ENCODE peak calls at places on chromosome 6, in five cellular contexts. G is A549, I is K562, C is HepG2, B is GM12878. U is an unnamed sample.

GRCh38 chr6:11368760-11369159 is 136.3 kb upstream of the NEDD9 start:
- DNase-seq in B (no peak), I (no peak), G (no peak), C (no peak), U (no peak)

GRCh38 chr6:2782825-2783187 is 17.6 kb downstream of the WRNIP1 start:
- DNase-seq in I (no peak), G (no peak), B (no peak), C (no peak), U (no peak)

GRCh38 chr6:26550250-26550993 is 12.3 kb downstream of the HMGN4 start:
- DNase-seq in B (no peak), C (peak), I (peak), G (peak), U (peak)

GRCh38 chr6:133568970-133569889 is 319.7 kb upstream of the TCF21 start:
- DNase-seq in G (peak), B (no peak), I (peak), C (peak), U (peak)

GRCh38 chr6:14682821-14683220 is 563.0 kb upstream of the JARID2 start:
- DNase-seq in I (no peak), G (no peak), B (no peak), C (no peak), U (no peak)

GRCh38 chr6:146770965-146771735 is 172.4 kb downstream of the ADGB start:
- DNase-seq in C (no peak), G (no peak), B (no peak), I (peak), U (no peak)

GRCh38 chr6:6801002-6801329 is 212.4 kb downstream of the LY86 start:
- DNase-seq in B (no peak), I (no peak), C (no peak), G (no peak), U (no peak)

GRCh38 chr6:8383584-8383983 is 51.8 kb downstream of the SLC35B3 start:
- DNase-seq in G (no peak), B (no peak), I (no peak), C (no peak), U (peak)

GRCh38 chr6:51675551-51676275 is 411.7 kb downstream of the PKHD1 start:
- DNase-seq in C (peak), I (no peak), G (no peak), B (no peak), U (no peak)

GRCh38 chr6:75065524-75065923 is 140.3 kb downstream of the COL12A1 start:
- DNase-seq in C (no peak), G (peak), I (no peak), B (no peak), U (peak)

GRCh38 chr6:53918854-53919253 is 124.0 kb downstream of the LRRC1 start:
- DNase-seq in B (no peak), C (no peak), G (no peak), I (no peak), U (no peak)

GRCh38 chr6:129206761-129207330 is 323.9 kb downstream of the LAMA2 start:
- DNase-seq in C (no peak), G (no peak), B (no peak), I (no peak), U (no peak)

GRCh38 chr6:32954983-32955802 is 2.3 kb upstream of the HLA-DMA start:
- DNase-seq in G (peak), C (peak), I (no peak), B (no peak), U (peak)

GRCh38 chr6:21144928-21145327 is 448.6 kb upstream of the SOX4 start:
- DNase-seq in G (no peak), I (no peak), C (no peak), B (no peak), U (no peak)

GRCh38 chr6:91083226-91083625 is 496.4 kb upstream of the MAP3K7 start:
- DNase-seq in C (no peak), B (no peak), G (no peak), I (no peak), U (no peak)

GRCh38 chr6:35203152-35203670 is 10.5 kb upstream of the SCUBE3 start:
- DNase-seq in C (no peak), I (no peak), G (no peak), B (no peak), U (no peak)

GRCh38 chr6:63567966-63568365 is 4.3 kb upstream of the LOC128125822 start:
- DNase-seq in G (no peak), C (no peak), B (no peak), I (no peak), U (no peak)

GRCh38 chr6:162090734-162091133 is 636.8 kb downstream of the PRKN start:
- DNase-seq in G (no peak), I (no peak), C (no peak), B (no peak), U (no peak)

GRCh38 chr6:158072083-158072721 is 90.5 kb downstream of the SYNJ2 start:
- DNase-seq in C (peak), B (peak), G (peak), I (peak), U (peak)

GRCh38 chr6:33428219-33428890 is 8.5 kb downstream of the SYNGAP1 start:
- DNase-seq in C (peak), I (peak), G (peak), B (no peak), U (peak)

DNA sequence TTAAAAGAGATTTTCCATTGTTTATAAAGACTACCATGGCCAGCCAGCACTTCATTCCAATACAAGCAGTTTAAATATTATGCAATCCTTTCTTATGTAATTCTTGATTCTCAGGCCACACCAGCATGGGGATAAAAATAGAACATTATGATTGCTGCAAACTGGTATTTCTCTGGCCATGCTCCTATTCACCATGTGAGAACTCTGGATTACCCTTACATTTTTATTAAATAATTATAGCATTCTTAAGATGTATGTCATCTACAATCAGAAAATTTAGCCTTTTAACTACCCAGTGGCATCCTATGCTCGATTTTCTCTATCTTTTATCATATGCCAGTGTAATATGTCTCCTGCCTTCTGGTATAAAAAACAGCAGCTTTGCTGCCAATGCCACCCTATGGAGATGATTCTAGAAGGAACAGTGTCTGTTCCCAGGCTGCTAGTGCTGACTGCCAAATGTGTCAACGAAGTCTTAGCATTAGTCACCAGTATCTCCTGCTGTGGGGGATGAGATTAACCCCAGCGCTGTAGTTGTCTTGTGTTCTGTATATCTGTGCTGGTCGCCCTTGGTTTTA is 501.4 kb downstream of the BCKDHB start:
- DNase-seq in C (no peak), I (no peak), G (peak), B (no peak), U (peak)
- TF ChIP-seq JUNB in C (no peak), I (no peak), G (no peak), B (no peak), U (no peak)

GRCh38 chr6:86152546-86152945 is 509.9 kb upstream of the SYNCRIP start:
- DNase-seq in C (no peak), B (no peak), G (no peak), I (no peak), U (peak)
- TF ChIP-seq JUNB in C (no peak), B (no peak), G (no peak), I (no peak), U (no peak)

GRCh38 chr6:1767481-1768246 is 157.9 kb downstream of the FOXC1 start:
- DNase-seq in G (peak), I (no peak), C (no peak), B (no peak), U (no peak)

GRCh38 chr6:1770435-1770843 is 160.7 kb downstream of the FOXC1 start:
- DNase-seq in G (no peak), B (peak), C (no peak), I (no peak), U (no peak)

GRCh38 chr6:1773697-1774096 is 164.0 kb downstream of the FOXC1 start:
- DNase-seq in C (no peak), B (no peak), I (no peak), G (no peak), U (no peak)

GRCh38 chr6:1774541-1774940 is 164.8 kb downstream of the FOXC1 start:
- DNase-seq in B (no peak), I (no peak), G (no peak), C (no peak), U (no peak)

DNA sequence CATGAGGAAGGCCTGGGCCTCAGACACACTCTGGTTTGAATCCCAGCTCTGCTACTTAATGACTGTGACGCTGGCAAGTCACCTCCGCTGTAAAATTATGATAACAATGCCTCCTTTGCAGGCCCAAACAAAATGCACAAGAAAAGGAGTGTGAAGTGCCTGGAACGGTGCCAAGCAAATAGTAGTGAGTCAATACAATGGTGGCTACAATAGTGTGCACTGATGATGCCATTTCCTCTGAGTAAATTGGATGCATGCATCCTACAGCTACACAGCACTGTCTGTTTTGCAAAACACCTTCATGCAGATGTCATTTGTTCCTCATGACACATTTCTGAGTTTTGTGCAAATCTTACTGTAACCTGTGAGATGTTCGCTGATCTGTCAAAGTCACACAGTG is 161.6 kb downstream of the FOXC1 start:
- DNase-seq in C (no peak), G (no peak), I (no peak), B (no peak), U (no peak)
- TF ChIP-seq JUNB in C (no peak), G (no peak), I (no peak), B (no peak), U (no peak)

DNA sequence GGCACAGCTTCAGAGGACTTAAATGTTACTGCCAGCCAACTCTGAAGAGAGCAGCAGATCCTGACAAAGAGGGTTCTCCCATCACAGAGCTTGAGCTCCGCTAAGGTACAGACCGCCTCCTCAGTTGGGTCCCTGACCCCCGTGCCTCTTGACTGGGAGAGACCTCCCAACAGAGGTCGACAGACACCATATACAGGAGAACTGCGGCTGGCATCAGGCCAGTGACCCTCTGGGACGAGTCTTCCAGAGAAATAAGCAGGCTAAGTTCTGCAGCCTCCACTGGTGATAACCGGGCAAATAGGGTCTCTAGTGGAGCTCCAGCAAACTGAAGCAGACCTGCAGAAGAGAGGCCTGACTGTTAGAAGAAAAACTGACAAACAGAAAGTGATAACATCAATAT is 187.0 kb downstream of the CLVS2 start:
- DNase-seq in I (no peak), B (no peak), G (no peak), C (no peak), U (no peak)
- TF ChIP-seq JUNB in I (no peak), B (no peak), G (no peak), C (no peak), U (no peak)

GRCh38 chr6:98498891-98499290 is 335.5 kb upstream of the POU3F2 start:
- DNase-seq in B (no peak), I (no peak), C (no peak), G (no peak), U (peak)

GRCh38 chr6:98498359-98498758 is 336.0 kb upstream of the POU3F2 start:
- DNase-seq in C (no peak), B (no peak), G (no peak), I (no peak), U (no peak)
- TF ChIP-seq JUNB in C (no peak), B (no peak), G (no peak), I (no peak), U (no peak)